ENCODE peak calls at places on chromosomes 13 and 19, in six cellular contexts. Y is A549; B is lower lobe of right lung; G is CD4-positive, alpha-beta T cell; A is Calu3; X is GM23338. V is an unnamed sample.

GRCh38 chr13:29791997-29792775 is 58.2 kb downstream of the UBL3 start:
- DNase-seq in Y (no peak), G (no peak), B (no peak), A (no peak), X (no peak), V (no peak)

GRCh38 chr19:49362048-49362925 is at the start of gene TEAD2:
- DNase-seq in G (no peak), B (peak), A (peak), X (peak), Y (peak), V (no peak)

GRCh38 chr13:110448230-110448629 is 113.3 kb downstream of the RAB20 start:
- DNase-seq in Y (no peak), X (no peak), A (peak), B (no peak), G (no peak), V (no peak)

GRCh38 chr13:71605744-71606143 is 261.3 kb downstream of the DACH1 start:
- DNase-seq in X (no peak), Y (no peak), A (no peak), G (no peak), B (no peak), V (no peak)

GRCh38 chr19:16619456-16619855 is 8.5 kb downstream of the MED26 start:
- DNase-seq in A (no peak), X (no peak), G (no peak), B (peak), Y (no peak), V (no peak)

GRCh38 chr19:33427801-33428626 is 54.5 kb downstream of the CEBPG start:
- DNase-seq in G (no peak), A (no peak), X (no peak), B (peak), Y (no peak), V (no peak)

GRCh38 chr19:18655173-18655844 is 18.5 kb downstream of the KLHL26 start:
- DNase-seq in B (no peak), X (no peak), G (no peak), Y (no peak), A (no peak), V (no peak)

GRCh38 chr13:99969934-99970760 is 1.4 kb downstream of the ZIC5 start:
- DNase-seq in B (no peak), Y (no peak), G (peak), A (peak), X (peak), V (no peak)

GRCh38 chr19:52554216-52554971 is 15.7 kb upstream of the ZNF701 start:
- DNase-seq in Y (no peak), G (no peak), B (no peak), A (no peak), X (no peak), V (no peak)

GRCh38 chr19:55384576-55385235 is 614 bp upstream of the TMEM238 start:
- DNase-seq in G (no peak), A (peak), X (peak), Y (no peak), B (peak), V (no peak)

GRCh38 chr13:40220299-40220935 is 446.0 kb downstream of the FOXO1 start:
- DNase-seq in Y (no peak), X (no peak), A (no peak), B (no peak), G (no peak), V (no peak)

GRCh38 chr19:7428651-7429113 is 60.2 kb downstream of the PEX11G start:
- DNase-seq in X (no peak), G (no peak), B (no peak), Y (no peak), A (no peak), V (no peak)

GRCh38 chr13:48144413-48145035 is 49.6 kb upstream of the MED4 start:
- DNase-seq in Y (no peak), A (no peak), G (no peak), B (peak), X (no peak), V (no peak)

GRCh38 chr19:46928951-46929350 is 68.2 kb downstream of the ARHGAP35 start:
- DNase-seq in Y (no peak), X (peak), G (no peak), A (no peak), B (no peak), V (no peak)
- TF ChIP-seq CTCF in Y (peak), X (peak), G (no peak), A (no peak), B (no peak), V (no peak)

DNA sequence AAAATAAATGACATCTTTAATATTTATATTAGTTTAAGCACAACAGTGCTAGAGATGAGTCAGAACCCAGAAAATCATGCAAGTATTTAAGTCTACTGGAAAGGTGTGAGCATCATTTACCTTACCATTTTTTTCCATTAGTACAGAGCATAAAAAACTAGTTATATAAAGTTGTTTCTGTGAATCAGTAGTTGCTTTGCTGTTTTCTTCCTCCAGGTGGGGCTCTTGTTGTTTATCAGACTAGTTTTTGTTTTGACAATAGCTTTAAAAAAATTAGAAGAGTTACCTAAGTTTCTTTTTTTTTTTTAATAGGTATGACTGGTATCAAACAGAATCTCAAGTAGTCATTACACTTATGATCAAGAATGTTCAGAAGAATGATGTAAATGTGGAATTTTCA is 12.7 kb downstream of the SUGT1 start:
- DNase-seq in Y (peak), G (no peak), X (peak), B (no peak), A (no peak), V (no peak)
- TF ChIP-seq CTCF in Y (peak), G (peak), X (peak), B (peak), A (peak), V (peak)

GRCh38 chr13:26377038-26377437 is 123.1 kb downstream of the CDK8 start:
- DNase-seq in X (peak), Y (peak), B (no peak), A (peak), G (no peak), V (no peak)

GRCh38 chr13:26382843-26383242 is 128.9 kb downstream of the CDK8 start:
- DNase-seq in A (no peak), B (no peak), X (no peak), Y (no peak), G (no peak), V (no peak)

GRCh38 chr13:26378116-26378515 is 124.2 kb downstream of the CDK8 start:
- DNase-seq in X (no peak), G (no peak), Y (no peak), B (no peak), A (no peak), V (no peak)

GRCh38 chr13:26380930-26381329 is 127.0 kb downstream of the CDK8 start:
- DNase-seq in G (no peak), Y (no peak), A (no peak), X (no peak), B (no peak), V (no peak)

DNA sequence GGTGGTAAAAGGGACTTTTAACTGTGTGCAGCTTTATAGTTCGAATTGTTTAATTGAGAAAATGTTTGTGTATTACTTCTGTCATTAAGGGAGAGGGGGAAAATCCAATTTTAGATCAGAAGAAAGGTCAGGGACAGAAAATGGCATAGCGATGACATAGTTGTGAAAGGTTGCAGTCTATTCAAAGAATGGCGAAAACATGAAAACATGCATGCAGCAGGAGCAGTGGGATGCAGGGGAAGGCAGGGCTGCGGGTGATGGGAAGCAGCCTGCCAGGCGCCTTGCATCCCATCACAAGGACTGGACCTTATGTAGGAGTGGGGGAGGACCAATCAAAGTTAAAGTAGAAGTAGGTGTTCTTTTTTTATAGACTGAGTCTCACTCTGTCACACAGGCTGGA is 125.9 kb downstream of the CDK8 start:
- DNase-seq in Y (no peak), X (no peak), A (no peak), B (no peak), G (no peak), V (no peak)
- TF ChIP-seq CTCF in Y (no peak), X (no peak), A (no peak), B (no peak), G (no peak), V (no peak)

DNA sequence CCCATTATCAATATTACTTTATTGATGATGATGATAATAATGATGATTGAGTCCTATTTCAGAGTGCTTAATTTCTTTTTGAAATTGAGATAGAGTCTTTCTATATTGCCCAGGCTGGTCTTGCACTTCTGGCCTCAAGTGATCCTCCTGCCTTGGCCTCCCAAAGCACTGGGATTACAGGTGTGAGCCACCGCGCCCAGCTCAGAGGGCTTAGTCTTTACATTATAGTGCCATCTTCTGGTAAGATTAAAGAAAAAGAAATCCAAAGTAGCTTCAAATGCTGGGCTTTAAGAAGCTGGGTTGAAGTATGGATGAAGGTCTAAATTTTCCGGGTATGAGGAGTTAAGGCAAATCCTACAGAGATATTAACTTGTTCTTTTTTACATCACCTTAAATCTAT is 3.4 kb upstream of the ZNF333 start:
- DNase-seq in X (peak), Y (no peak), A (peak), G (peak), B (peak), V (no peak)
- TF ChIP-seq CTCF in X (peak), Y (peak), A (no peak), G (peak), B (peak), V (peak)

GRCh38 chr13:76663941-76664340 is 222.3 kb downstream of the KCTD12 start:
- DNase-seq in B (no peak), Y (no peak), X (no peak), A (no peak), G (no peak), V (no peak)

GRCh38 chr13:76668141-76668540 is 218.1 kb downstream of the KCTD12 start:
- DNase-seq in X (no peak), B (no peak), A (no peak), G (no peak), Y (no peak), V (no peak)

GRCh38 chr13:76668716-76669115 is 217.5 kb downstream of the KCTD12 start:
- DNase-seq in G (no peak), X (no peak), B (no peak), A (no peak), Y (no peak), V (no peak)

GRCh38 chr13:76672422-76672821 is 213.8 kb downstream of the KCTD12 start:
- DNase-seq in B (no peak), A (no peak), Y (no peak), G (no peak), X (no peak), V (no peak)

DNA sequence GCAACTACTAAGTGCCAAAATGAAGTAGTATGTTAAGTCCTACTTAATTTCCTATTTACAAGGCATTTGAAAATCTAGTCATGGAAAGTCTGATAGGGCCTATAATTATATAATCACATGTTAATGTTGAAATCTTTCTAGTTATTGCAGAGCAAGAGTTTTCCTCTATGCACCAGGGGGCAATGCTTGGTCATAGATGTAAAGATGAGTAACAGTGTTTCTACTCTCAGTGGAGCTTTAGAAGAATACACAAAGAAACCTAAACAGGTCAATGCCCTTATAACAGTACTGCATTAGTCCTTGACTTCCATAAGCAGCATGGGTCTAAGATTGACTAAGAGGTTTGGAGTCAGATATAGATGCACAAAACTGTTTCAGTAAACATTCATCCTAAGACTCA is 218.7 kb downstream of the KCTD12 start:
- DNase-seq in Y (no peak), B (no peak), A (no peak), X (no peak), G (no peak), V (no peak)
- TF ChIP-seq CTCF in Y (no peak), B (peak), A (no peak), X (peak), G (peak), V (no peak)

V was measured in natural killer cell.